ENCODE peak calls at places on chromosomes 16 and 17, in six cellular contexts. One of them, this sample, is unnamed.

GRCh38 chr17:77735341-77736206 is 222.9 kb upstream of the TNRC6C start:
- DNase-seq in cerebellar cortex: peak; percentile 85
- DNase-seq in activated CD4-positive, alpha-beta T cell treated with anti-CD3 and anti-CD28 coated beads, Interleukin-2, amount 10 ng/mL, durations not matched to agents 7 days and 5 days: no peak
- DNase-seq in NCI-H69: peak; percentile 79
- DNase-seq in fibroblast of the conjunctiva: peak; percentile 49
- DNase-seq in sciatic nerve: peak; percentile 70
- DNase-seq in this sample: peak; percentile 53

GRCh38 chr17:4796550-4796915 is 569 bp downstream of the PSMB6 start:
- DNase-seq in cerebellar cortex: peak; percentile 48
- DNase-seq in activated CD4-positive, alpha-beta T cell treated with anti-CD3 and anti-CD28 coated beads, Interleukin-2, amount 10 ng/mL, durations not matched to agents 7 days and 5 days: no peak
- DNase-seq in NCI-H69: no peak
- DNase-seq in fibroblast of the conjunctiva: no peak
- DNase-seq in sciatic nerve: no peak
- DNase-seq in this sample: peak; percentile 32

GRCh38 chr17:4806420-4806769 is 557 bp upstream of the PLD2 start:
- DNase-seq in cerebellar cortex: no peak
- DNase-seq in activated CD4-positive, alpha-beta T cell treated with anti-CD3 and anti-CD28 coated beads, Interleukin-2, amount 10 ng/mL, durations not matched to agents 7 days and 5 days: no peak
- DNase-seq in NCI-H69: peak; percentile 50
- DNase-seq in fibroblast of the conjunctiva: no peak
- DNase-seq in sciatic nerve: no peak
- DNase-seq in this sample: peak; percentile 36

GRCh38 chr16:58024673-58025350 is 742 bp upstream of the MMP15 start:
- DNase-seq in cerebellar cortex: no peak
- DNase-seq in activated CD4-positive, alpha-beta T cell treated with anti-CD3 and anti-CD28 coated beads, Interleukin-2, amount 10 ng/mL, durations not matched to agents 7 days and 5 days: peak; percentile 22
- DNase-seq in NCI-H69: no peak
- DNase-seq in fibroblast of the conjunctiva: no peak
- DNase-seq in sciatic nerve: no peak
- DNase-seq in this sample: no peak

GRCh38 chr17:56521439-56522141 is 71.9 kb upstream of the NOG start:
- DNase-seq in cerebellar cortex: no peak
- DNase-seq in activated CD4-positive, alpha-beta T cell treated with anti-CD3 and anti-CD28 coated beads, Interleukin-2, amount 10 ng/mL, durations not matched to agents 7 days and 5 days: no peak
- DNase-seq in NCI-H69: no peak
- DNase-seq in fibroblast of the conjunctiva: no peak
- DNase-seq in sciatic nerve: no peak
- DNase-seq in this sample: no peak

GRCh38 chr16:53882310-53882709 is 178.4 kb downstream of the FTO start:
- DNase-seq in cerebellar cortex: no peak
- DNase-seq in activated CD4-positive, alpha-beta T cell treated with anti-CD3 and anti-CD28 coated beads, Interleukin-2, amount 10 ng/mL, durations not matched to agents 7 days and 5 days: no peak
- DNase-seq in NCI-H69: no peak
- DNase-seq in fibroblast of the conjunctiva: no peak
- DNase-seq in sciatic nerve: no peak
- DNase-seq in this sample: no peak

GRCh38 chr17:81859906-81860755 is at the start of gene P4HB:
- DNase-seq in cerebellar cortex: no peak
- DNase-seq in activated CD4-positive, alpha-beta T cell treated with anti-CD3 and anti-CD28 coated beads, Interleukin-2, amount 10 ng/mL, durations not matched to agents 7 days and 5 days: no peak
- DNase-seq in NCI-H69: peak; percentile 63
- DNase-seq in fibroblast of the conjunctiva: no peak
- DNase-seq in sciatic nerve: no peak
- DNase-seq in this sample: no peak

GRCh38 chr17:4854181-4854681 is 21.1 kb downstream of the MINK1 start:
- DNase-seq in cerebellar cortex: peak; percentile 82
- DNase-seq in activated CD4-positive, alpha-beta T cell treated with anti-CD3 and anti-CD28 coated beads, Interleukin-2, amount 10 ng/mL, durations not matched to agents 7 days and 5 days: no peak
- DNase-seq in NCI-H69: no peak
- DNase-seq in fibroblast of the conjunctiva: no peak
- DNase-seq in sciatic nerve: no peak
- DNase-seq in this sample: peak; percentile 97

GRCh38 chr16:78220571-78220970 is 121.1 kb downstream of the WWOX start:
- DNase-seq in cerebellar cortex: no peak
- DNase-seq in activated CD4-positive, alpha-beta T cell treated with anti-CD3 and anti-CD28 coated beads, Interleukin-2, amount 10 ng/mL, durations not matched to agents 7 days and 5 days: no peak
- DNase-seq in NCI-H69: no peak
- DNase-seq in fibroblast of the conjunctiva: no peak
- DNase-seq in sciatic nerve: no peak
- DNase-seq in this sample: no peak

GRCh38 chr17:81686614-81687013 is 2.8 kb downstream of the HGS start:
- DNase-seq in cerebellar cortex: no peak
- DNase-seq in activated CD4-positive, alpha-beta T cell treated with anti-CD3 and anti-CD28 coated beads, Interleukin-2, amount 10 ng/mL, durations not matched to agents 7 days and 5 days: no peak
- DNase-seq in NCI-H69: no peak
- DNase-seq in fibroblast of the conjunctiva: no peak
- DNase-seq in sciatic nerve: no peak
- DNase-seq in this sample: no peak

GRCh38 chr17:81003711-81004335 is 12.2 kb downstream of the CHMP6 start:
- DNase-seq in cerebellar cortex: no peak
- DNase-seq in activated CD4-positive, alpha-beta T cell treated with anti-CD3 and anti-CD28 coated beads, Interleukin-2, amount 10 ng/mL, durations not matched to agents 7 days and 5 days: no peak
- DNase-seq in NCI-H69: peak; percentile 75
- DNase-seq in fibroblast of the conjunctiva: no peak
- DNase-seq in sciatic nerve: no peak
- DNase-seq in this sample: peak; percentile 30

GRCh38 chr17:81298991-81299733 is 4.1 kb upstream of the SLC38A10 start:
- DNase-seq in cerebellar cortex: no peak
- DNase-seq in activated CD4-positive, alpha-beta T cell treated with anti-CD3 and anti-CD28 coated beads, Interleukin-2, amount 10 ng/mL, durations not matched to agents 7 days and 5 days: no peak
- DNase-seq in NCI-H69: no peak
- DNase-seq in fibroblast of the conjunctiva: no peak
- DNase-seq in sciatic nerve: no peak
- DNase-seq in this sample: no peak

GRCh38 chr17:2174471-2175293 is 119.8 kb downstream of the HIC1 start:
- DNase-seq in cerebellar cortex: no peak
- DNase-seq in activated CD4-positive, alpha-beta T cell treated with anti-CD3 and anti-CD28 coated beads, Interleukin-2, amount 10 ng/mL, durations not matched to agents 7 days and 5 days: no peak
- DNase-seq in NCI-H69: no peak
- DNase-seq in fibroblast of the conjunctiva: peak; percentile 80
- DNase-seq in sciatic nerve: peak; percentile 75
- DNase-seq in this sample: no peak

GRCh38 chr17:27665549-27665948 is 34.6 kb downstream of the LGALS9 start:
- DNase-seq in cerebellar cortex: no peak
- DNase-seq in activated CD4-positive, alpha-beta T cell treated with anti-CD3 and anti-CD28 coated beads, Interleukin-2, amount 10 ng/mL, durations not matched to agents 7 days and 5 days: no peak
- DNase-seq in NCI-H69: no peak
- DNase-seq in fibroblast of the conjunctiva: no peak
- DNase-seq in sciatic nerve: no peak
- DNase-seq in this sample: no peak

GRCh38 chr17:62807812-62808575 is at the start of gene MARCHF10:
- DNase-seq in cerebellar cortex: no peak
- DNase-seq in activated CD4-positive, alpha-beta T cell treated with anti-CD3 and anti-CD28 coated beads, Interleukin-2, amount 10 ng/mL, durations not matched to agents 7 days and 5 days: peak; percentile 8
- DNase-seq in NCI-H69: peak; percentile 95
- DNase-seq in fibroblast of the conjunctiva: no peak
- DNase-seq in sciatic nerve: no peak
- DNase-seq in this sample: peak; percentile 40

GRCh38 chr16:81654346-81654745 is 124.7 kb upstream of the PLCG2 start:
- DNase-seq in cerebellar cortex: no peak
- DNase-seq in activated CD4-positive, alpha-beta T cell treated with anti-CD3 and anti-CD28 coated beads, Interleukin-2, amount 10 ng/mL, durations not matched to agents 7 days and 5 days: no peak
- DNase-seq in NCI-H69: no peak
- DNase-seq in fibroblast of the conjunctiva: no peak
- DNase-seq in sciatic nerve: no peak
- DNase-seq in this sample: no peak

GRCh38 chr17:31433811-31434210 is 42.3 kb downstream of the RAB11FIP4 start:
- DNase-seq in cerebellar cortex: no peak
- DNase-seq in activated CD4-positive, alpha-beta T cell treated with anti-CD3 and anti-CD28 coated beads, Interleukin-2, amount 10 ng/mL, durations not matched to agents 7 days and 5 days: no peak
- DNase-seq in NCI-H69: no peak
- DNase-seq in fibroblast of the conjunctiva: no peak
- DNase-seq in sciatic nerve: no peak
- DNase-seq in this sample: no peak

GRCh38 chr17:76611747-76612143 is 26.1 kb upstream of the ST6GALNAC2 start:
- DNase-seq in cerebellar cortex: no peak
- DNase-seq in activated CD4-positive, alpha-beta T cell treated with anti-CD3 and anti-CD28 coated beads, Interleukin-2, amount 10 ng/mL, durations not matched to agents 7 days and 5 days: no peak
- DNase-seq in NCI-H69: no peak
- DNase-seq in fibroblast of the conjunctiva: no peak
- DNase-seq in sciatic nerve: no peak
- DNase-seq in this sample: no peak

GRCh38 chr17:74954665-74955421 is 17.7 kb downstream of the HID1 start:
- DNase-seq in cerebellar cortex: no peak
- DNase-seq in activated CD4-positive, alpha-beta T cell treated with anti-CD3 and anti-CD28 coated beads, Interleukin-2, amount 10 ng/mL, durations not matched to agents 7 days and 5 days: no peak
- DNase-seq in NCI-H69: no peak
- DNase-seq in fibroblast of the conjunctiva: no peak
- DNase-seq in sciatic nerve: no peak
- DNase-seq in this sample: no peak

GRCh38 chr17:45371414-45372324 is 54.8 kb upstream of the MAP3K14 start:
- DNase-seq in cerebellar cortex: peak; percentile 75
- DNase-seq in activated CD4-positive, alpha-beta T cell treated with anti-CD3 and anti-CD28 coated beads, Interleukin-2, amount 10 ng/mL, durations not matched to agents 7 days and 5 days: no peak
- DNase-seq in NCI-H69: peak; percentile 85
- DNase-seq in fibroblast of the conjunctiva: peak; percentile 85
- DNase-seq in sciatic nerve: peak; percentile 87
- DNase-seq in this sample: peak; percentile 45